ENCODE peak calls at places on chromosome 17, in seven cellular contexts. One of them, this sample, is unnamed. For H4K20me1, the result is how much of the 10 kb centered on the place peaks cover.

GRCh38 chr17:55356440-55357328 is 65.0 kb downstream of the MMD start:
- DNase-seq in IMR-90: peak
- DNase-seq in neural progenitor cell: peak
- DNase-seq in endothelial cell of umbilical vein: peak
- DNase-seq in PC-3: peak
- DNase-seq in MM.1S: peak
- DNase-seq in hepatocyte: peak
- DNase-seq in this sample: peak

GRCh38 chr17:64387545-64388171 is 3.0 kb downstream of the PECAM1 start:
- DNase-seq in IMR-90: no peak
- DNase-seq in neural progenitor cell: no peak
- DNase-seq in endothelial cell of umbilical vein: peak
- DNase-seq in PC-3: no peak
- DNase-seq in MM.1S: no peak
- DNase-seq in hepatocyte: no peak
- DNase-seq in this sample: no peak

GRCh38 chr17:39667262-39668140 is 752 bp upstream of the PNMT start:
- DNase-seq in IMR-90: no peak
- DNase-seq in neural progenitor cell: peak
- DNase-seq in endothelial cell of umbilical vein: no peak
- DNase-seq in PC-3: no peak
- DNase-seq in MM.1S: no peak
- DNase-seq in hepatocyte: peak
- DNase-seq in this sample: peak

GRCh38 chr17:34368455-34369195 is 5.6 kb upstream of the CCL1 start:
- DNase-seq in IMR-90: no peak
- DNase-seq in neural progenitor cell: no peak
- DNase-seq in endothelial cell of umbilical vein: no peak
- DNase-seq in PC-3: no peak
- DNase-seq in MM.1S: no peak
- DNase-seq in hepatocyte: no peak
- DNase-seq in this sample: no peak

GRCh38 chr17:56440391-56440790 is 153.1 kb upstream of the NOG start:
- DNase-seq in IMR-90: peak
- DNase-seq in neural progenitor cell: no peak
- DNase-seq in endothelial cell of umbilical vein: peak
- DNase-seq in PC-3: no peak
- DNase-seq in MM.1S: no peak
- DNase-seq in hepatocyte: no peak
- DNase-seq in this sample: no peak

GRCh38 chr17:15247891-15248529 is 17.1 kb downstream of the PMP22 start:
- DNase-seq in IMR-90: no peak
- DNase-seq in neural progenitor cell: peak
- DNase-seq in endothelial cell of umbilical vein: peak
- DNase-seq in PC-3: peak
- DNase-seq in MM.1S: no peak
- DNase-seq in hepatocyte: no peak
- DNase-seq in this sample: no peak

GRCh38 chr17:35448899-35449227 is 297 bp upstream of the SLFN13 start:
- DNase-seq in IMR-90: no peak
- DNase-seq in neural progenitor cell: peak
- DNase-seq in endothelial cell of umbilical vein: no peak
- DNase-seq in PC-3: no peak
- DNase-seq in MM.1S: no peak
- DNase-seq in hepatocyte: no peak
- DNase-seq in this sample: no peak

GRCh38 chr17:62188713-62189112 is 123.6 kb upstream of the MED13 start:
- DNase-seq in IMR-90: peak
- DNase-seq in neural progenitor cell: peak
- DNase-seq in endothelial cell of umbilical vein: no peak
- DNase-seq in PC-3: peak
- DNase-seq in MM.1S: no peak
- DNase-seq in hepatocyte: peak
- DNase-seq in this sample: peak

GRCh38 chr17:80261159-80261894 is 675 bp downstream of the RNF213 start:
- DNase-seq in IMR-90: peak
- DNase-seq in neural progenitor cell: peak
- DNase-seq in endothelial cell of umbilical vein: peak
- DNase-seq in PC-3: peak
- DNase-seq in MM.1S: peak
- DNase-seq in hepatocyte: peak
- DNase-seq in this sample: peak

GRCh38 chr17:83155128-83156081 is 76.0 kb downstream of the METRNL start:
- DNase-seq in IMR-90: peak
- DNase-seq in neural progenitor cell: no peak
- DNase-seq in endothelial cell of umbilical vein: peak
- DNase-seq in PC-3: no peak
- DNase-seq in MM.1S: no peak
- DNase-seq in hepatocyte: no peak
- DNase-seq in this sample: peak

GRCh38 chr17:44916781-44917241 is 1.5 kb upstream of the GFAP start:
- DNase-seq in IMR-90: peak
- DNase-seq in neural progenitor cell: no peak
- DNase-seq in endothelial cell of umbilical vein: peak
- DNase-seq in PC-3: peak
- DNase-seq in MM.1S: no peak
- DNase-seq in hepatocyte: peak
- DNase-seq in this sample: peak

GRCh38 chr17:488993-489757 is 136.6 kb upstream of the RPH3AL start:
- DNase-seq in IMR-90: peak
- DNase-seq in neural progenitor cell: peak
- DNase-seq in endothelial cell of umbilical vein: peak
- DNase-seq in PC-3: no peak
- DNase-seq in MM.1S: no peak
- DNase-seq in hepatocyte: no peak
- DNase-seq in this sample: no peak

GRCh38 chr17:7107012-7107754 is 7.4 kb downstream of the ASGR2 start:
- DNase-seq in IMR-90: no peak
- DNase-seq in neural progenitor cell: no peak
- DNase-seq in endothelial cell of umbilical vein: no peak
- DNase-seq in PC-3: no peak
- DNase-seq in MM.1S: no peak
- DNase-seq in hepatocyte: no peak
- DNase-seq in this sample: no peak

GRCh38 chr17:71726320-71726719 is 394.5 kb upstream of the SOX9 start:
- DNase-seq in IMR-90: no peak
- DNase-seq in neural progenitor cell: no peak
- DNase-seq in endothelial cell of umbilical vein: no peak
- DNase-seq in PC-3: no peak
- DNase-seq in MM.1S: no peak
- DNase-seq in hepatocyte: no peak
- DNase-seq in this sample: no peak

GRCh38 chr17:44363613-44364159 is at the start of gene FAM171A2:
- DNase-seq in IMR-90: peak
- DNase-seq in neural progenitor cell: peak
- DNase-seq in endothelial cell of umbilical vein: peak
- DNase-seq in PC-3: peak
- DNase-seq in MM.1S: peak
- DNase-seq in hepatocyte: peak
- DNase-seq in this sample: peak

GRCh38 chr17:37096071-37096470 is 147.3 kb downstream of the AATF start:
- DNase-seq in IMR-90: no peak
- DNase-seq in neural progenitor cell: no peak
- DNase-seq in endothelial cell of umbilical vein: no peak
- DNase-seq in PC-3: no peak
- DNase-seq in MM.1S: no peak
- DNase-seq in hepatocyte: no peak
- DNase-seq in this sample: no peak

GRCh38 chr17:76224321-76224852 is 15.9 kb downstream of the RNF157 start:
- DNase-seq in IMR-90: no peak
- DNase-seq in neural progenitor cell: no peak
- DNase-seq in endothelial cell of umbilical vein: no peak
- DNase-seq in PC-3: no peak
- DNase-seq in MM.1S: no peak
- DNase-seq in hepatocyte: no peak
- DNase-seq in this sample: no peak

GRCh38 chr17:8857919-8858318 is 9.6 kb downstream of the PIK3R6 start:
- DNase-seq in IMR-90: peak
- DNase-seq in neural progenitor cell: no peak
- DNase-seq in endothelial cell of umbilical vein: no peak
- DNase-seq in PC-3: no peak
- DNase-seq in MM.1S: peak
- DNase-seq in hepatocyte: no peak
- DNase-seq in this sample: no peak

GRCh38 chr17:57956311-57957119 is 1.3 kb upstream of the CUEDC1 start:
- DNase-seq in IMR-90: no peak
- DNase-seq in neural progenitor cell: no peak
- DNase-seq in endothelial cell of umbilical vein: no peak
- DNase-seq in PC-3: no peak
- DNase-seq in MM.1S: peak
- DNase-seq in hepatocyte: no peak
- DNase-seq in this sample: no peak

GRCh38 chr17:66476014-66476413 is 173.6 kb downstream of the PRKCA start:
- DNase-seq in IMR-90: no peak
- DNase-seq in neural progenitor cell: no peak
- DNase-seq in endothelial cell of umbilical vein: no peak
- DNase-seq in PC-3: no peak
- DNase-seq in MM.1S: no peak
- DNase-seq in hepatocyte: no peak
- DNase-seq in this sample: no peak

GRCh38 chr17:43779145-43780125 is 658 bp upstream of the DUSP3 start:
- DNase-seq in IMR-90: peak
- DNase-seq in neural progenitor cell: peak
- DNase-seq in endothelial cell of umbilical vein: peak
- DNase-seq in PC-3: no peak
- DNase-seq in MM.1S: no peak
- DNase-seq in hepatocyte: no peak
- DNase-seq in this sample: no peak

GRCh38 chr17:50109785-50110184 is 14.6 kb downstream of the PDK2 start:
- DNase-seq in IMR-90: no peak
- DNase-seq in neural progenitor cell: no peak
- DNase-seq in endothelial cell of umbilical vein: no peak
- DNase-seq in PC-3: no peak
- DNase-seq in MM.1S: no peak
- DNase-seq in hepatocyte: no peak
- DNase-seq in this sample: no peak

GRCh38 chr17:50908860-50909764 is 43.0 kb upstream of the TOB1 start:
- DNase-seq in IMR-90: no peak
- DNase-seq in neural progenitor cell: peak
- DNase-seq in endothelial cell of umbilical vein: peak
- DNase-seq in PC-3: no peak
- DNase-seq in MM.1S: no peak
- DNase-seq in hepatocyte: peak
- DNase-seq in this sample: no peak

GRCh38 chr17:44848257-44848795 is 643 bp downstream of the HIGD1B start:
- DNase-seq in IMR-90: no peak
- DNase-seq in neural progenitor cell: no peak
- DNase-seq in endothelial cell of umbilical vein: no peak
- DNase-seq in PC-3: no peak
- DNase-seq in MM.1S: no peak
- DNase-seq in hepatocyte: no peak
- DNase-seq in this sample: no peak

GRCh38 chr17:67448449-67448848 is 71.4 kb downstream of the PITPNC1 start:
- DNase-seq in IMR-90: no peak
- DNase-seq in neural progenitor cell: no peak
- DNase-seq in endothelial cell of umbilical vein: no peak
- DNase-seq in PC-3: no peak
- DNase-seq in MM.1S: no peak
- DNase-seq in hepatocyte: no peak
- DNase-seq in this sample: no peak

GRCh38 chr17:50149425-50150353 is 788 bp downstream of the PPP1R9B start:
- DNase-seq in IMR-90: peak
- DNase-seq in neural progenitor cell: peak
- DNase-seq in endothelial cell of umbilical vein: peak
- DNase-seq in PC-3: peak
- DNase-seq in MM.1S: peak
- DNase-seq in hepatocyte: peak
- DNase-seq in this sample: peak

GRCh38 chr17:59702304-59702703 is 4.9 kb downstream of the PTRH2 start:
- DNase-seq in IMR-90: no peak
- DNase-seq in neural progenitor cell: no peak
- DNase-seq in endothelial cell of umbilical vein: no peak
- DNase-seq in PC-3: no peak
- DNase-seq in MM.1S: no peak
- DNase-seq in hepatocyte: no peak
- DNase-seq in this sample: no peak
- H4K20me1 ChIP-seq in IMR-90: half or more
- H4K20me1 ChIP-seq in neural progenitor cell: half or more
- H4K20me1 ChIP-seq in endothelial cell of umbilical vein: under half
- H4K20me1 ChIP-seq in PC-3: half or more
- H4K20me1 ChIP-seq in MM.1S: under half
- H4K20me1 ChIP-seq in hepatocyte: under half
- H4K20me1 ChIP-seq in this sample: half or more

GRCh38 chr17:28878981-28879380 is 18.6 kb downstream of the FLOT2 start:
- DNase-seq in IMR-90: peak
- DNase-seq in neural progenitor cell: peak
- DNase-seq in endothelial cell of umbilical vein: peak
- DNase-seq in PC-3: peak
- DNase-seq in MM.1S: peak
- DNase-seq in hepatocyte: peak
- DNase-seq in this sample: peak
- TF ChIP-seq CTCF in IMR-90: peak
- TF ChIP-seq CTCF in neural progenitor cell: peak
- TF ChIP-seq CTCF in endothelial cell of umbilical vein: peak
- TF ChIP-seq CTCF in PC-3: peak
- TF ChIP-seq CTCF in MM.1S: peak
- TF ChIP-seq CTCF in hepatocyte: peak
- TF ChIP-seq CTCF in this sample: peak

GRCh38 chr17:42348104-42348503 is 40.1 kb downstream of the STAT3 start:
- DNase-seq in IMR-90: no peak
- DNase-seq in neural progenitor cell: no peak
- DNase-seq in endothelial cell of umbilical vein: no peak
- DNase-seq in PC-3: no peak
- DNase-seq in MM.1S: no peak
- DNase-seq in hepatocyte: no peak
- DNase-seq in this sample: no peak

GRCh38 chr17:42346473-42346872 is 41.8 kb downstream of the STAT3 start:
- DNase-seq in IMR-90: no peak
- DNase-seq in neural progenitor cell: no peak
- DNase-seq in endothelial cell of umbilical vein: no peak
- DNase-seq in PC-3: no peak
- DNase-seq in MM.1S: no peak
- DNase-seq in hepatocyte: no peak
- DNase-seq in this sample: no peak

GRCh38 chr17:42347198-42347597 is 41.0 kb downstream of the STAT3 start:
- DNase-seq in IMR-90: peak
- DNase-seq in neural progenitor cell: no peak
- DNase-seq in endothelial cell of umbilical vein: peak
- DNase-seq in PC-3: no peak
- DNase-seq in MM.1S: no peak
- DNase-seq in hepatocyte: no peak
- DNase-seq in this sample: peak

GRCh38 chr17:42347606-42348005 is 40.6 kb downstream of the STAT3 start:
- DNase-seq in IMR-90: no peak
- DNase-seq in neural progenitor cell: no peak
- DNase-seq in endothelial cell of umbilical vein: no peak
- DNase-seq in PC-3: no peak
- DNase-seq in MM.1S: no peak
- DNase-seq in hepatocyte: no peak
- DNase-seq in this sample: no peak

GRCh38 chr17:42345396-42346078 is 42.7 kb downstream of the STAT3 start:
- DNase-seq in IMR-90: no peak
- DNase-seq in neural progenitor cell: peak
- DNase-seq in endothelial cell of umbilical vein: no peak
- DNase-seq in PC-3: no peak
- DNase-seq in MM.1S: no peak
- DNase-seq in hepatocyte: no peak
- DNase-seq in this sample: no peak
- H4K20me1 ChIP-seq in IMR-90: half or more
- H4K20me1 ChIP-seq in neural progenitor cell: under half
- H4K20me1 ChIP-seq in endothelial cell of umbilical vein: under half
- H4K20me1 ChIP-seq in PC-3: under half
- H4K20me1 ChIP-seq in MM.1S: under half
- H4K20me1 ChIP-seq in hepatocyte: under half
- H4K20me1 ChIP-seq in this sample: under half

GRCh38 chr17:42459983-42460300 is 1.3 kb downstream of the ATP6V0A1 start:
- DNase-seq in IMR-90: peak
- DNase-seq in neural progenitor cell: peak
- DNase-seq in endothelial cell of umbilical vein: peak
- DNase-seq in PC-3: no peak
- DNase-seq in MM.1S: peak
- DNase-seq in hepatocyte: peak
- DNase-seq in this sample: peak
- TF ChIP-seq CTCF in IMR-90: no peak
- TF ChIP-seq CTCF in neural progenitor cell: no peak
- TF ChIP-seq CTCF in endothelial cell of umbilical vein: no peak
- TF ChIP-seq CTCF in PC-3: no peak
- TF ChIP-seq CTCF in MM.1S: no peak
- TF ChIP-seq CTCF in hepatocyte: no peak
- TF ChIP-seq CTCF in this sample: no peak

This sample was measured in PC-9.